ENCODE peak calls at places on chromosomes 5 and 9, in six cellular contexts. One of them, this sample, is unnamed.

GRCh38 chr9:97972753-97973152 is 10.4 kb upstream of the ANP32B start:
- DNase-seq in psoas muscle: no peak
- DNase-seq in AG10803: no peak
- DNase-seq in NB4: no peak
- DNase-seq in heart left ventricle: no peak
- DNase-seq in PC-3: no peak
- DNase-seq in this sample: no peak

GRCh38 chr5:167171056-167171455 is 1120.4 kb upstream of the WWC1 start:
- DNase-seq in psoas muscle: no peak
- DNase-seq in AG10803: no peak
- DNase-seq in NB4: no peak
- DNase-seq in heart left ventricle: no peak
- DNase-seq in PC-3: no peak
- DNase-seq in this sample: no peak

GRCh38 chr5:9196403-9197224 is 349.3 kb downstream of the SEMA5A start:
- DNase-seq in psoas muscle: no peak
- DNase-seq in AG10803: peak
- DNase-seq in NB4: no peak
- DNase-seq in heart left ventricle: no peak
- DNase-seq in PC-3: peak
- DNase-seq in this sample: no peak

GRCh38 chr9:109320338-109320733 is 523 bp downstream of the EPB41L4B start:
- DNase-seq in psoas muscle: peak
- DNase-seq in AG10803: no peak
- DNase-seq in NB4: peak
- DNase-seq in heart left ventricle: no peak
- DNase-seq in PC-3: peak
- DNase-seq in this sample: peak

GRCh38 chr5:95178046-95178651 is 106.7 kb downstream of the MCTP1 start:
- DNase-seq in psoas muscle: no peak
- DNase-seq in AG10803: no peak
- DNase-seq in NB4: peak
- DNase-seq in heart left ventricle: no peak
- DNase-seq in PC-3: peak
- DNase-seq in this sample: no peak

GRCh38 chr9:113011911-113012381 is at the start of gene ZNF883:
- DNase-seq in psoas muscle: peak
- DNase-seq in AG10803: peak
- DNase-seq in NB4: no peak
- DNase-seq in heart left ventricle: peak
- DNase-seq in PC-3: no peak
- DNase-seq in this sample: peak

GRCh38 chr5:53871772-53872171 is 311.3 kb downstream of the NDUFS4 start:
- DNase-seq in psoas muscle: no peak
- DNase-seq in AG10803: no peak
- DNase-seq in NB4: peak
- DNase-seq in heart left ventricle: no peak
- DNase-seq in PC-3: no peak
- DNase-seq in this sample: no peak

GRCh38 chr9:121720311-121720991 is 69.0 kb downstream of the DAB2IP start:
- DNase-seq in psoas muscle: no peak
- DNase-seq in AG10803: no peak
- DNase-seq in NB4: peak
- DNase-seq in heart left ventricle: no peak
- DNase-seq in PC-3: peak
- DNase-seq in this sample: no peak

GRCh38 chr9:100714372-100715099 is 136.7 kb downstream of the CAVIN4 start:
- DNase-seq in psoas muscle: peak
- DNase-seq in AG10803: peak
- DNase-seq in NB4: peak
- DNase-seq in heart left ventricle: peak
- DNase-seq in PC-3: peak
- DNase-seq in this sample: peak

GRCh38 chr9:14887149-14887548 is 23.1 kb downstream of the FREM1 start:
- DNase-seq in psoas muscle: no peak
- DNase-seq in AG10803: no peak
- DNase-seq in NB4: no peak
- DNase-seq in heart left ventricle: no peak
- DNase-seq in PC-3: no peak
- DNase-seq in this sample: no peak

GRCh38 chr5:77861576-77861975 is 85.4 kb upstream of the TBCA start:
- DNase-seq in psoas muscle: no peak
- DNase-seq in AG10803: no peak
- DNase-seq in NB4: no peak
- DNase-seq in heart left ventricle: no peak
- DNase-seq in PC-3: no peak
- DNase-seq in this sample: no peak

DNA sequence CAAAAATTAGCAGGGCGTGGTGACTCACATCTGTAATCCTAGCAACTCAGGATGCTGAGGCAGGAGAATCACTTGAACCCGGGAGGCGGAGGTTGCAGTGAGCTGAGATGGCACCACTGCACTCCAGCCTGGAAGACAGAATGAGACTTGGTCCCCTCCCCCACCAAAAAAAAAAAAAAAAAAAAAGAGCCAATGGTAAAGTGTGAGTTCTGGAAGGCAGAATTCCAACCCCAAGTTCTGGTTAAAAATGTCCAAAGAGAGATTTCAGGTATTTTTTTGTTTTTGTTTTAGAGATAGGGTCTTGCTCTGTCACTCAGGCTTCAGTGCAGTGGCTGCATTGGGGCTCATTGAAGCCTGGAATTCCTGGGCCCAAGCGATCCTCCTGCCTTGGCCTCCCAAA is 1.6 kb upstream of the SET start:
- DNase-seq in psoas muscle: no peak
- DNase-seq in AG10803: no peak
- DNase-seq in NB4: no peak
- DNase-seq in heart left ventricle: no peak
- DNase-seq in PC-3: no peak
- DNase-seq in this sample: no peak
- H3K4me3 ChIP-seq in psoas muscle: no peak
- H3K4me3 ChIP-seq in AG10803: no peak
- H3K4me3 ChIP-seq in NB4: no peak
- H3K4me3 ChIP-seq in heart left ventricle: no peak
- H3K4me3 ChIP-seq in PC-3: no peak
- H3K4me3 ChIP-seq in this sample: no peak

GRCh38 chr5:50958852-50959457 is 292.5 kb downstream of the PARP8 start:
- DNase-seq in psoas muscle: no peak
- DNase-seq in AG10803: peak
- DNase-seq in NB4: peak
- DNase-seq in heart left ventricle: no peak
- DNase-seq in PC-3: peak
- DNase-seq in this sample: no peak
- TF ChIP-seq CTCF in psoas muscle: peak
- TF ChIP-seq CTCF in AG10803: peak
- TF ChIP-seq CTCF in NB4: peak
- TF ChIP-seq CTCF in heart left ventricle: peak
- TF ChIP-seq CTCF in PC-3: peak
- TF ChIP-seq CTCF in this sample: no peak

DNA sequence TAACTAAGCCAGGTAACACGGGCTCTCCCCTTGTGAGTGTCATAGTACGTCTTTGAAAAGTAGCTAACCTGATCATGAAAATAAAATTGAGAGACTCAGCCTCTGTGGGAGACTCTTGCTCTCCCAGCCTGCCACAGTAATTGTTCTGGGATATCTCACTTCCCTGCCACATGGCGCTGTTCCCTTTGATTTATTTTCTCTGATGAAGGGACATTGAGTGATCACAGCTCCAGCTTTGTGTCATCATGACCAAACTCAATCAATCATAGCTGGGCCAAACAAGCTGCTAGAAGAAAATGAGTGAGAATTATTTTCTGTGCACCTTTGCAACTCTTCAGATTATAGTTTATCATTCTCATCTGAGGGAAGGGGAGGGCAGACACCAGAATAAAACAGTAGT is 174.5 kb upstream of the FBXL17 start:
- DNase-seq in psoas muscle: no peak
- DNase-seq in AG10803: no peak
- DNase-seq in NB4: no peak
- DNase-seq in heart left ventricle: no peak
- DNase-seq in PC-3: no peak
- DNase-seq in this sample: no peak
- H3K4me3 ChIP-seq in psoas muscle: no peak
- H3K4me3 ChIP-seq in AG10803: no peak
- H3K4me3 ChIP-seq in NB4: no peak
- H3K4me3 ChIP-seq in heart left ventricle: no peak
- H3K4me3 ChIP-seq in PC-3: no peak
- H3K4me3 ChIP-seq in this sample: no peak

GRCh38 chr5:148524721-148525120 is 129.6 kb downstream of the HTR4 start:
- DNase-seq in psoas muscle: no peak
- DNase-seq in AG10803: no peak
- DNase-seq in NB4: no peak
- DNase-seq in heart left ventricle: no peak
- DNase-seq in PC-3: no peak
- DNase-seq in this sample: no peak

GRCh38 chr5:148523139-148523538 is 131.2 kb downstream of the HTR4 start:
- DNase-seq in psoas muscle: no peak
- DNase-seq in AG10803: no peak
- DNase-seq in NB4: no peak
- DNase-seq in heart left ventricle: no peak
- DNase-seq in PC-3: peak
- DNase-seq in this sample: no peak
- TF ChIP-seq CTCF in psoas muscle: no peak
- TF ChIP-seq CTCF in AG10803: no peak
- TF ChIP-seq CTCF in NB4: no peak
- TF ChIP-seq CTCF in heart left ventricle: no peak
- TF ChIP-seq CTCF in PC-3: peak
- TF ChIP-seq CTCF in this sample: no peak

DNA sequence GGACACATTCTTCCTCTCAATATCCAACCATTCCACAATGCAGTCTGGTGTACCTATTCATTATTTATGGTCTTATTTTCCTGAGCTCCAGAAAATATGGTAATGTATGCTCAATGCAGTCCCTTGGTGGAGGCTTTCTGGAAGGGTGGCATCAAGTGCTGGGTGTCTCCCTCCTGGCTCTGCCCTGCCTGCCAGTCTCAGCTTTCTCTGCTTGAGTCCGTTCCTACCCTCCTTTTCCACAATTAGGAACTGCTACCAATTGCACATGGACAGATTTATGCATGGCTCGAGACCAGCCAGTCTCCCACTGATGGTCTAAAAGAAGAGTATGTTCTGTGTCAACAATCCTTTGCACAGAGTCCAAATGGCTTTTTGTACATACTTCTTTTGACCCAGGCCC is 189.8 kb downstream of the TLE1 start:
- DNase-seq in psoas muscle: no peak
- DNase-seq in AG10803: no peak
- DNase-seq in NB4: no peak
- DNase-seq in heart left ventricle: no peak
- DNase-seq in PC-3: no peak
- DNase-seq in this sample: no peak
- H3K4me3 ChIP-seq in psoas muscle: peak
- H3K4me3 ChIP-seq in AG10803: no peak
- H3K4me3 ChIP-seq in NB4: no peak
- H3K4me3 ChIP-seq in heart left ventricle: no peak
- H3K4me3 ChIP-seq in PC-3: no peak
- H3K4me3 ChIP-seq in this sample: no peak

GRCh38 chr9:129867138-129868032 is 32.1 kb downstream of the USP20 start:
- DNase-seq in psoas muscle: no peak
- DNase-seq in AG10803: no peak
- DNase-seq in NB4: peak
- DNase-seq in heart left ventricle: no peak
- DNase-seq in PC-3: no peak
- DNase-seq in this sample: no peak
- TF ChIP-seq CTCF in psoas muscle: no peak
- TF ChIP-seq CTCF in AG10803: no peak
- TF ChIP-seq CTCF in NB4: peak
- TF ChIP-seq CTCF in heart left ventricle: no peak
- TF ChIP-seq CTCF in PC-3: peak
- TF ChIP-seq CTCF in this sample: no peak

GRCh38 chr5:140764177-140765020 is 21.5 kb upstream of the PCDHA1 start:
- DNase-seq in psoas muscle: no peak
- DNase-seq in AG10803: no peak
- DNase-seq in NB4: no peak
- DNase-seq in heart left ventricle: no peak
- DNase-seq in PC-3: no peak
- DNase-seq in this sample: no peak
- H3K4me3 ChIP-seq in psoas muscle: no peak
- H3K4me3 ChIP-seq in AG10803: no peak
- H3K4me3 ChIP-seq in NB4: no peak
- H3K4me3 ChIP-seq in heart left ventricle: no peak
- H3K4me3 ChIP-seq in PC-3: no peak
- H3K4me3 ChIP-seq in this sample: no peak